ENCODE peak calls at places on chromosomes 1 and 21, in four cellular contexts. B is NCI-H460; F is activated naive CD4-positive, alpha-beta T cell treated with anti-CD3 and anti-CD28 coated beads, Interleukin-2, amount 50 U/mL, for 16 hours; O is NCI-H2107. C is an unnamed sample.

GRCh38 chr1:1118011-1118892 is 2.4 kb upstream of the C1orf159 start:
- DNase-seq in B (no peak), F (no peak), O (no peak), C (no peak)

GRCh38 chr1:22039594-22040347 is 12.7 kb upstream of the CDC42 start:
- DNase-seq in B (peak), F (peak), O (no peak), C (peak)

GRCh38 chr1:2088434-2088833 is 38.2 kb downstream of the PRKCZ start:
- DNase-seq in B (no peak), F (no peak), O (no peak), C (no peak)

GRCh38 chr1:236280438-236281285 is 1.1 kb downstream of the ERO1B start:
- DNase-seq in B (no peak), F (peak), O (peak), C (no peak)

GRCh38 chr1:246295968-246296367 is 211.1 kb downstream of the SMYD3 start:
- DNase-seq in B (no peak), F (no peak), O (no peak), C (no peak)

GRCh38 chr1:96306809-96307208 is 414.8 kb upstream of the PTBP2 start:
- DNase-seq in B (no peak), F (no peak), O (no peak), C (no peak)

GRCh38 chr1:246566808-246567154 is 525 bp downstream of the CNST start:
- DNase-seq in B (no peak), F (no peak), O (peak), C (no peak)

GRCh38 chr1:39116868-39117728 is 87.4 kb upstream of the MACF1 start:
- DNase-seq in B (no peak), F (no peak), O (no peak), C (no peak)

GRCh38 chr1:210366767-210367166 is 38.1 kb downstream of the HHAT start:
- DNase-seq in B (no peak), F (no peak), O (no peak), C (no peak)

GRCh38 chr1:21302747-21303715 is 12.8 kb upstream of the ECE1 start:
- DNase-seq in B (no peak), F (no peak), O (no peak), C (no peak)

GRCh38 chr1:232439011-232439410 is 190.9 kb downstream of the SIPA1L2 start:
- DNase-seq in B (no peak), F (no peak), O (no peak), C (no peak)

GRCh38 chr1:193909406-193909805 is 723.0 kb upstream of the B3GALT2 start:
- DNase-seq in B (no peak), F (no peak), O (no peak), C (no peak)

GRCh38 chr1:38336961-38337360 is 290.4 kb upstream of the POU3F1 start:
- DNase-seq in B (no peak), F (no peak), O (no peak), C (no peak)

GRCh38 chr1:21494196-21494595 is 15.0 kb upstream of the ALPL start:
- DNase-seq in B (no peak), F (no peak), O (no peak), C (no peak)

GRCh38 chr1:38138498-38139233 is 92.1 kb upstream of the POU3F1 start:
- DNase-seq in B (no peak), F (no peak), O (no peak), C (no peak)

GRCh38 chr21:35559128-35559831 is 501.0 kb downstream of the SETD4 start:
- DNase-seq in B (no peak), F (no peak), O (no peak), C (no peak)

GRCh38 chr1:218394416-218394815 is 49.3 kb downstream of the TGFB2 start:
- DNase-seq in B (no peak), F (no peak), O (no peak), C (no peak)

GRCh38 chr1:38045431-38046332 is 911 bp downstream of the POU3F1 start:
- DNase-seq in B (no peak), F (peak), O (no peak), C (no peak)

GRCh38 chr1:47393141-47393540 is 22.9 kb upstream of the FOXE3 start:
- DNase-seq in B (no peak), F (no peak), O (no peak), C (no peak)

GRCh38 chr1:165365344-165365743 is 8.8 kb upstream of the LMX1A start:
- DNase-seq in B (no peak), F (no peak), O (no peak), C (no peak)

GRCh38 chr1:71068325-71069240 is 12.3 kb downstream of the ZRANB2 start:
- DNase-seq in B (no peak), F (no peak), O (no peak), C (no peak)

GRCh38 chr1:179883739-179884138 is 1.7 kb downstream of the TOR1AIP1 start:
- DNase-seq in B (no peak), F (peak), O (no peak), C (no peak)